ENCODE peak calls at places on chromosome 20, in ten cellular contexts. One of them, this sample, is unnamed. For H3K4me1, the result is how much of the 10 kb centered on the place peaks cover.

GRCh38 chr20:36415475-36416002 is 109.4 kb downstream of the DLGAP4 start:
- DNase-seq in upper lobe of right lung: no peak
- DNase-seq in keratinocyte: no peak
- DNase-seq in IMR-90: no peak
- DNase-seq in right lobe of liver: no peak
- DNase-seq in CD8-positive, alpha-beta memory T cell: no peak
- DNase-seq in lower lobe of right lung: no peak
- DNase-seq in aorta: no peak
- DNase-seq in GM12878: no peak
- DNase-seq in SJCRH30: no peak
- DNase-seq in this sample: no peak

GRCh38 chr20:57397004-57397692 is 6.0 kb downstream of the RBM38 start:
- DNase-seq in upper lobe of right lung: peak
- DNase-seq in keratinocyte: no peak
- DNase-seq in IMR-90: no peak
- DNase-seq in right lobe of liver: peak
- DNase-seq in CD8-positive, alpha-beta memory T cell: peak
- DNase-seq in lower lobe of right lung: peak
- DNase-seq in aorta: peak
- DNase-seq in GM12878: no peak
- DNase-seq in SJCRH30: no peak
- DNase-seq in this sample: no peak

GRCh38 chr20:10644458-10645204 is 29.2 kb downstream of the JAG1 start:
- DNase-seq in upper lobe of right lung: no peak
- DNase-seq in keratinocyte: no peak
- DNase-seq in IMR-90: no peak
- DNase-seq in right lobe of liver: no peak
- DNase-seq in CD8-positive, alpha-beta memory T cell: no peak
- DNase-seq in lower lobe of right lung: no peak
- DNase-seq in aorta: no peak
- DNase-seq in GM12878: peak
- DNase-seq in SJCRH30: no peak
- DNase-seq in this sample: no peak

GRCh38 chr20:55142932-55143331 is 667.5 kb downstream of the DOK5 start:
- DNase-seq in upper lobe of right lung: no peak
- DNase-seq in keratinocyte: no peak
- DNase-seq in IMR-90: no peak
- DNase-seq in right lobe of liver: no peak
- DNase-seq in CD8-positive, alpha-beta memory T cell: no peak
- DNase-seq in lower lobe of right lung: no peak
- DNase-seq in aorta: no peak
- DNase-seq in GM12878: no peak
- DNase-seq in SJCRH30: no peak
- DNase-seq in this sample: no peak

GRCh38 chr20:45470262-45470931 is 844 bp downstream of the WFDC2 start:
- DNase-seq in upper lobe of right lung: peak
- DNase-seq in keratinocyte: no peak
- DNase-seq in IMR-90: no peak
- DNase-seq in right lobe of liver: no peak
- DNase-seq in CD8-positive, alpha-beta memory T cell: no peak
- DNase-seq in lower lobe of right lung: peak
- DNase-seq in aorta: peak
- DNase-seq in GM12878: no peak
- DNase-seq in SJCRH30: peak
- DNase-seq in this sample: no peak

GRCh38 chr20:43983359-43983758 is 68.7 kb downstream of the TOX2 start:
- DNase-seq in upper lobe of right lung: no peak
- DNase-seq in keratinocyte: no peak
- DNase-seq in IMR-90: no peak
- DNase-seq in right lobe of liver: no peak
- DNase-seq in CD8-positive, alpha-beta memory T cell: no peak
- DNase-seq in lower lobe of right lung: no peak
- DNase-seq in aorta: no peak
- DNase-seq in GM12878: no peak
- DNase-seq in SJCRH30: no peak
- DNase-seq in this sample: no peak

GRCh38 chr20:35845561-35845960 is 73.7 kb downstream of the PHF20 start:
- DNase-seq in upper lobe of right lung: no peak
- DNase-seq in keratinocyte: no peak
- DNase-seq in IMR-90: peak
- DNase-seq in right lobe of liver: no peak
- DNase-seq in CD8-positive, alpha-beta memory T cell: no peak
- DNase-seq in lower lobe of right lung: no peak
- DNase-seq in aorta: no peak
- DNase-seq in GM12878: no peak
- DNase-seq in SJCRH30: no peak
- DNase-seq in this sample: no peak

GRCh38 chr20:4289875-4290274 is 274.5 kb upstream of the RNF24 start:
- DNase-seq in upper lobe of right lung: no peak
- DNase-seq in keratinocyte: no peak
- DNase-seq in IMR-90: no peak
- DNase-seq in right lobe of liver: no peak
- DNase-seq in CD8-positive, alpha-beta memory T cell: no peak
- DNase-seq in lower lobe of right lung: no peak
- DNase-seq in aorta: no peak
- DNase-seq in GM12878: no peak
- DNase-seq in SJCRH30: no peak
- DNase-seq in this sample: no peak

GRCh38 chr20:325889-326644 is 715 bp downstream of the SOX12 start:
- DNase-seq in upper lobe of right lung: peak
- DNase-seq in keratinocyte: no peak
- DNase-seq in IMR-90: peak
- DNase-seq in right lobe of liver: peak
- DNase-seq in CD8-positive, alpha-beta memory T cell: peak
- DNase-seq in lower lobe of right lung: peak
- DNase-seq in aorta: peak
- DNase-seq in GM12878: no peak
- DNase-seq in SJCRH30: peak
- DNase-seq in this sample: no peak

GRCh38 chr20:19922716-19923115 is 94.4 kb upstream of the NAA20 start:
- DNase-seq in upper lobe of right lung: no peak
- DNase-seq in keratinocyte: no peak
- DNase-seq in IMR-90: no peak
- DNase-seq in right lobe of liver: no peak
- DNase-seq in CD8-positive, alpha-beta memory T cell: no peak
- DNase-seq in lower lobe of right lung: no peak
- DNase-seq in aorta: no peak
- DNase-seq in GM12878: no peak
- DNase-seq in SJCRH30: no peak
- DNase-seq in this sample: no peak

GRCh38 chr20:9215539-9215938 is 146.7 kb downstream of the PLCB4 start:
- DNase-seq in upper lobe of right lung: no peak
- DNase-seq in keratinocyte: no peak
- DNase-seq in IMR-90: no peak
- DNase-seq in right lobe of liver: no peak
- DNase-seq in CD8-positive, alpha-beta memory T cell: no peak
- DNase-seq in lower lobe of right lung: no peak
- DNase-seq in aorta: no peak
- DNase-seq in GM12878: no peak
- DNase-seq in SJCRH30: no peak
- DNase-seq in this sample: no peak

GRCh38 chr20:47969426-47969825 is 184.1 kb upstream of the SULF2 start:
- DNase-seq in upper lobe of right lung: no peak
- DNase-seq in keratinocyte: no peak
- DNase-seq in IMR-90: no peak
- DNase-seq in right lobe of liver: no peak
- DNase-seq in CD8-positive, alpha-beta memory T cell: no peak
- DNase-seq in lower lobe of right lung: no peak
- DNase-seq in aorta: no peak
- DNase-seq in GM12878: no peak
- DNase-seq in SJCRH30: no peak
- DNase-seq in this sample: no peak
- H3K4me1 ChIP-seq in upper lobe of right lung: under half
- H3K4me1 ChIP-seq in keratinocyte: under half
- H3K4me1 ChIP-seq in IMR-90: under half
- H3K4me1 ChIP-seq in right lobe of liver: under half
- H3K4me1 ChIP-seq in CD8-positive, alpha-beta memory T cell: under half
- H3K4me1 ChIP-seq in lower lobe of right lung: under half
- H3K4me1 ChIP-seq in aorta: under half
- H3K4me1 ChIP-seq in GM12878: under half
- H3K4me1 ChIP-seq in SJCRH30: under half
- H3K4me1 ChIP-seq in this sample: under half

GRCh38 chr20:48760403-48760889 is 67.4 kb downstream of the PREX1 start:
- DNase-seq in upper lobe of right lung: no peak
- DNase-seq in keratinocyte: no peak
- DNase-seq in IMR-90: peak
- DNase-seq in right lobe of liver: no peak
- DNase-seq in CD8-positive, alpha-beta memory T cell: peak
- DNase-seq in lower lobe of right lung: no peak
- DNase-seq in aorta: no peak
- DNase-seq in GM12878: no peak
- DNase-seq in SJCRH30: no peak
- DNase-seq in this sample: peak
- H3K4me1 ChIP-seq in upper lobe of right lung: under half
- H3K4me1 ChIP-seq in keratinocyte: under half
- H3K4me1 ChIP-seq in IMR-90: under half
- H3K4me1 ChIP-seq in right lobe of liver: under half
- H3K4me1 ChIP-seq in CD8-positive, alpha-beta memory T cell: half or more
- H3K4me1 ChIP-seq in lower lobe of right lung: half or more
- H3K4me1 ChIP-seq in aorta: under half
- H3K4me1 ChIP-seq in GM12878: half or more
- H3K4me1 ChIP-seq in SJCRH30: under half
- H3K4me1 ChIP-seq in this sample: under half

GRCh38 chr20:62202083-62202395 is 18.0 kb downstream of the HRH3 start:
- DNase-seq in upper lobe of right lung: no peak
- DNase-seq in keratinocyte: no peak
- DNase-seq in IMR-90: peak
- DNase-seq in right lobe of liver: peak
- DNase-seq in CD8-positive, alpha-beta memory T cell: peak
- DNase-seq in lower lobe of right lung: peak
- DNase-seq in aorta: peak
- DNase-seq in GM12878: no peak
- DNase-seq in SJCRH30: peak
- DNase-seq in this sample: no peak
- H3K4me1 ChIP-seq in upper lobe of right lung: under half
- H3K4me1 ChIP-seq in keratinocyte: under half
- H3K4me1 ChIP-seq in IMR-90: under half
- H3K4me1 ChIP-seq in right lobe of liver: under half
- H3K4me1 ChIP-seq in CD8-positive, alpha-beta memory T cell: under half
- H3K4me1 ChIP-seq in lower lobe of right lung: under half
- H3K4me1 ChIP-seq in aorta: under half
- H3K4me1 ChIP-seq in GM12878: under half
- H3K4me1 ChIP-seq in SJCRH30: under half
- H3K4me1 ChIP-seq in this sample: under half

GRCh38 chr20:58877374-58878360 is 25.2 kb downstream of the GNAS start:
- DNase-seq in upper lobe of right lung: no peak
- DNase-seq in keratinocyte: no peak
- DNase-seq in IMR-90: no peak
- DNase-seq in right lobe of liver: no peak
- DNase-seq in CD8-positive, alpha-beta memory T cell: no peak
- DNase-seq in lower lobe of right lung: no peak
- DNase-seq in aorta: no peak
- DNase-seq in GM12878: no peak
- DNase-seq in SJCRH30: no peak
- DNase-seq in this sample: no peak

GRCh38 chr20:58876437-58876836 is 23.9 kb downstream of the GNAS start:
- DNase-seq in upper lobe of right lung: no peak
- DNase-seq in keratinocyte: no peak
- DNase-seq in IMR-90: peak
- DNase-seq in right lobe of liver: no peak
- DNase-seq in CD8-positive, alpha-beta memory T cell: no peak
- DNase-seq in lower lobe of right lung: no peak
- DNase-seq in aorta: no peak
- DNase-seq in GM12878: no peak
- DNase-seq in SJCRH30: no peak
- DNase-seq in this sample: no peak

GRCh38 chr20:58875111-58875510 is 22.6 kb downstream of the GNAS start:
- DNase-seq in upper lobe of right lung: no peak
- DNase-seq in keratinocyte: no peak
- DNase-seq in IMR-90: no peak
- DNase-seq in right lobe of liver: no peak
- DNase-seq in CD8-positive, alpha-beta memory T cell: no peak
- DNase-seq in lower lobe of right lung: no peak
- DNase-seq in aorta: no peak
- DNase-seq in GM12878: no peak
- DNase-seq in SJCRH30: no peak
- DNase-seq in this sample: no peak

GRCh38 chr20:58874469-58874868 is 22.0 kb downstream of the GNAS start:
- DNase-seq in upper lobe of right lung: no peak
- DNase-seq in keratinocyte: no peak
- DNase-seq in IMR-90: no peak
- DNase-seq in right lobe of liver: no peak
- DNase-seq in CD8-positive, alpha-beta memory T cell: no peak
- DNase-seq in lower lobe of right lung: no peak
- DNase-seq in aorta: no peak
- DNase-seq in GM12878: no peak
- DNase-seq in SJCRH30: no peak
- DNase-seq in this sample: no peak

GRCh38 chr20:58875541-58876134 is 23.1 kb downstream of the GNAS start:
- DNase-seq in upper lobe of right lung: no peak
- DNase-seq in keratinocyte: no peak
- DNase-seq in IMR-90: peak
- DNase-seq in right lobe of liver: no peak
- DNase-seq in CD8-positive, alpha-beta memory T cell: no peak
- DNase-seq in lower lobe of right lung: no peak
- DNase-seq in aorta: no peak
- DNase-seq in GM12878: no peak
- DNase-seq in SJCRH30: no peak
- DNase-seq in this sample: no peak
- H3K4me1 ChIP-seq in upper lobe of right lung: under half
- H3K4me1 ChIP-seq in keratinocyte: under half
- H3K4me1 ChIP-seq in IMR-90: under half
- H3K4me1 ChIP-seq in right lobe of liver: under half
- H3K4me1 ChIP-seq in CD8-positive, alpha-beta memory T cell: under half
- H3K4me1 ChIP-seq in lower lobe of right lung: under half
- H3K4me1 ChIP-seq in aorta: under half
- H3K4me1 ChIP-seq in GM12878: under half
- H3K4me1 ChIP-seq in SJCRH30: under half
- H3K4me1 ChIP-seq in this sample: under half

DNA sequence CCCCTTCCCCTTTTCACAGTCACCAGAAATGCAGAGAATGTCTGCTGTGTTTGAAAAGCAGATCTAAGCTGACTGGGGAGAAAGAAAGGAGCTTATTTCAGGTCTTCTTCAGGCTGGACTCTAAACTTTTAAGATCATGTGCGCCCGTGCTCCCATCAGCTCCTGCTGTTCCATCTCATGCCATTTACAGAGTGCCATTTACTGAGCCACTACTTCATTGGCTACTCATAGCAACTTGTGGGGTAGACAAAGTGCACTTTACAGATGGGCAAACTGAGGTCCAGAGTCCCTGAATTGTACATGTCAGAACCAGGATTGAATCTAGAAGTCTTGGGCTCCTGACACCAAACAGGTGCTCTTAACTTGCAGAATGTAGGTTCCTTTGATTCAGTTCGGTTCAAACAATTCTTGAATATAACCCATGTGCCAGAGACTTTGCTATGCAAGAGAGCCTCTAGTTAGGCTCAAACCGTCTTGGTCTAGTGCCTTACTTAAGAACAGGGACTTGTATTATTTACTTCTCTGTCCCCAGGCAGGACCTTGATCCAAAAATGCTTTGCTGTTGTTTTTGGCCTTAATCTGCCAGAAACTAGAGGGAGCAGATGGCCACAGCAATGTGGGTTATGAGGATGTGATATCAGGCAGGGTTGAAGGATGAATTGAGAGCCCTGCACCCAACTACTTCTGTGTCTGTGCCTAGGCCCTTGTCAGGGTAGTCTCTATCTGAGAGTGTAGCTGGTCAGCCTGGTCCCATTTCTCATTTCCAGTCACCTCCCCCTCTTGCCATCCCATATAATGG is 56.4 kb downstream of the RALY start:
- DNase-seq in upper lobe of right lung: no peak
- DNase-seq in keratinocyte: no peak
- DNase-seq in IMR-90: no peak
- DNase-seq in right lobe of liver: no peak
- DNase-seq in CD8-positive, alpha-beta memory T cell: no peak
- DNase-seq in lower lobe of right lung: no peak
- DNase-seq in aorta: no peak
- DNase-seq in GM12878: no peak
- DNase-seq in SJCRH30: no peak
- DNase-seq in this sample: no peak
- H3K4me1 ChIP-seq in upper lobe of right lung: half or more
- H3K4me1 ChIP-seq in keratinocyte: under half
- H3K4me1 ChIP-seq in IMR-90: under half
- H3K4me1 ChIP-seq in right lobe of liver: under half
- H3K4me1 ChIP-seq in CD8-positive, alpha-beta memory T cell: under half
- H3K4me1 ChIP-seq in lower lobe of right lung: half or more
- H3K4me1 ChIP-seq in aorta: under half
- H3K4me1 ChIP-seq in GM12878: under half
- H3K4me1 ChIP-seq in SJCRH30: under half
- H3K4me1 ChIP-seq in this sample: under half